ENCODE peak calls at places on chromosomes 12 and 14, in four cellular contexts. B is retina, N is kidney tubule cell, I is anterior cingulate cortex. D is an unnamed sample.

GRCh38 chr14:101171650-101172049 is 268.1 kb upstream of the RTL1 start:
- DNase-seq in B (no peak), N (no peak), I (no peak), D (no peak)

GRCh38 chr12:112941528-112942335 is 3.5 kb downstream of the OAS3 start:
- DNase-seq in B (no peak), N (no peak), I (no peak), D (no peak)

GRCh38 chr14:60092516-60092915 is 793 bp downstream of the PCNX4 start:
- DNase-seq in B (peak), N (peak), I (no peak), D (peak)

GRCh38 chr12:4911316-4911994 is 1.8 kb downstream of the KCNA1 start:
- DNase-seq in B (peak), N (no peak), I (no peak), D (no peak)

GRCh38 chr12:120167529-120168095 is 26.9 kb downstream of the GCN1 start:
- DNase-seq in B (no peak), N (no peak), I (no peak), D (no peak)

GRCh38 chr14:101973356-101973755 is 9.0 kb downstream of the DYNC1H1 start:
- DNase-seq in B (no peak), N (no peak), I (no peak), D (no peak)

GRCh38 chr12:131087302-131087818 is 133.7 kb downstream of the ADGRD1 start:
- DNase-seq in B (no peak), N (no peak), I (no peak), D (no peak)

GRCh38 chr14:45426685-45427282 is 173.8 kb upstream of the MIS18BP1 start:
- DNase-seq in B (peak), N (peak), I (no peak), D (no peak)

GRCh38 chr14:54606178-54606577 is 39.2 kb downstream of the SAMD4A start:
- DNase-seq in B (no peak), N (peak), I (no peak), D (no peak)

GRCh38 chr12:19972325-19973288 is 395.7 kb upstream of the PDE3A start:
- DNase-seq in B (no peak), N (no peak), I (no peak), D (no peak)

GRCh38 chr14:90058876-90059458 is 2.8 kb upstream of the KCNK13 start:
- DNase-seq in B (no peak), N (no peak), I (no peak), D (no peak)

GRCh38 chr12:112370156-112370555 is 12.1 kb downstream of the HECTD4 start:
- DNase-seq in B (no peak), N (no peak), I (no peak), D (no peak)

GRCh38 chr12:120126635-120127005 is 10.1 kb upstream of the RAB35 start:
- DNase-seq in B (no peak), N (no peak), I (no peak), D (no peak)

GRCh38 chr14:20683125-20683895 is 1.1 kb upstream of the RNASE4 start:
- DNase-seq in B (peak), N (peak), I (peak), D (peak)

GRCh38 chr12:78406776-78407335 is 457.7 kb upstream of the SYT1 start:
- DNase-seq in B (no peak), N (peak), I (no peak), D (no peak)

GRCh38 chr12:98758331-98758730 is 113.2 kb downstream of the APAF1 start:
- DNase-seq in B (no peak), N (no peak), I (no peak), D (peak)

GRCh38 chr14:61927015-61927414 is 164.8 kb downstream of the SNAPC1 start:
- DNase-seq in B (no peak), N (peak), I (no peak), D (no peak)

GRCh38 chr12:124410354-124411175 is 115.7 kb downstream of the RFLNA start:
- DNase-seq in B (peak), N (no peak), I (no peak), D (no peak)

GRCh38 chr12:31057671-31058070 is 16.0 kb upstream of the DDX11 start:
- DNase-seq in B (no peak), N (no peak), I (no peak), D (no peak)

GRCh38 chr12:76152161-76152807 is 67.8 kb upstream of the NAP1L1 start:
- DNase-seq in B (no peak), N (no peak), I (no peak), D (no peak)

GRCh38 chr14:79598339-79598738 is 613.0 kb downstream of the DIO2 start:
- DNase-seq in B (no peak), N (no peak), I (no peak), D (no peak)

GRCh38 chr12:89453579-89453978 is 71.0 kb downstream of the GALNT4 start:
- DNase-seq in B (no peak), N (peak), I (no peak), D (no peak)